ENCODE peak calls at places on chromosomes 3 and 15, in five cellular contexts. One of them, this sample, is unnamed.

GRCh38 chr15:45747426-45747825 is 112.6 kb downstream of the SQOR start:
- DNase-seq in posterior cingulate gyrus: no peak
- DNase-seq in fibroblast of gingiva: no peak
- DNase-seq in kidney tubule cell: peak; percentile 59
- DNase-seq in activated T-cell treated with anti-CD3 and anti-CD28 coated beads for 4 hours: no peak
- DNase-seq in this sample: no peak

GRCh38 chr3:43885908-43886618 is 195.3 kb downstream of the ABHD5 start:
- DNase-seq in fibroblast of gingiva: no peak
- DNase-seq in kidney tubule cell: no peak
- DNase-seq in posterior cingulate gyrus: no peak
- DNase-seq in activated T-cell treated with anti-CD3 and anti-CD28 coated beads for 4 hours: no peak
- DNase-seq in this sample: no peak

GRCh38 chr15:81165565-81165964 is 31.1 kb upstream of the IL16 start:
- DNase-seq in kidney tubule cell: no peak
- DNase-seq in fibroblast of gingiva: no peak
- DNase-seq in activated T-cell treated with anti-CD3 and anti-CD28 coated beads for 4 hours: no peak
- DNase-seq in posterior cingulate gyrus: no peak
- DNase-seq in this sample: no peak

GRCh38 chr3:152564454-152564853 is 270.5 kb upstream of the P2RY1 start:
- DNase-seq in activated T-cell treated with anti-CD3 and anti-CD28 coated beads for 4 hours: no peak
- DNase-seq in kidney tubule cell: no peak
- DNase-seq in fibroblast of gingiva: peak; percentile 61
- DNase-seq in posterior cingulate gyrus: no peak
- DNase-seq in this sample: no peak

GRCh38 chr3:148937477-148937876 is 53.9 kb upstream of the GYG1 start:
- DNase-seq in posterior cingulate gyrus: no peak
- DNase-seq in activated T-cell treated with anti-CD3 and anti-CD28 coated beads for 4 hours: no peak
- DNase-seq in fibroblast of gingiva: peak; percentile 38
- DNase-seq in kidney tubule cell: no peak
- DNase-seq in this sample: no peak

GRCh38 chr3:172848910-172849309 is 98.4 kb downstream of the ECT2 start:
- DNase-seq in kidney tubule cell: peak; percentile 85
- DNase-seq in activated T-cell treated with anti-CD3 and anti-CD28 coated beads for 4 hours: no peak
- DNase-seq in posterior cingulate gyrus: no peak
- DNase-seq in fibroblast of gingiva: peak; percentile 51
- DNase-seq in this sample: no peak

GRCh38 chr15:68550498-68551295 is 28.1 kb upstream of the CORO2B start:
- DNase-seq in posterior cingulate gyrus: peak; percentile 91
- DNase-seq in activated T-cell treated with anti-CD3 and anti-CD28 coated beads for 4 hours: peak; percentile 73
- DNase-seq in kidney tubule cell: peak; percentile 64
- DNase-seq in fibroblast of gingiva: peak; percentile 15
- DNase-seq in this sample: peak; percentile 75

GRCh38 chr3:58434511-58434910 is 879 bp upstream of the PDHB start:
- DNase-seq in posterior cingulate gyrus: no peak
- DNase-seq in fibroblast of gingiva: no peak
- DNase-seq in kidney tubule cell: no peak
- DNase-seq in activated T-cell treated with anti-CD3 and anti-CD28 coated beads for 4 hours: no peak
- DNase-seq in this sample: no peak

GRCh38 chr3:52784931-52785590 is 7.7 kb downstream of the ITIH1 start:
- DNase-seq in posterior cingulate gyrus: no peak
- DNase-seq in activated T-cell treated with anti-CD3 and anti-CD28 coated beads for 4 hours: no peak
- DNase-seq in fibroblast of gingiva: no peak
- DNase-seq in kidney tubule cell: no peak
- DNase-seq in this sample: no peak

GRCh38 chr3:90015688-90016356 is 908.4 kb downstream of the EPHA3 start:
- DNase-seq in kidney tubule cell: peak; percentile 7
- DNase-seq in posterior cingulate gyrus: no peak
- DNase-seq in fibroblast of gingiva: peak; percentile 100
- DNase-seq in activated T-cell treated with anti-CD3 and anti-CD28 coated beads for 4 hours: no peak
- DNase-seq in this sample: peak; percentile 79

GRCh38 chr3:128011140-128011539 is 41.1 kb upstream of the SEC61A1 start:
- DNase-seq in activated T-cell treated with anti-CD3 and anti-CD28 coated beads for 4 hours: no peak
- DNase-seq in posterior cingulate gyrus: peak; percentile 40
- DNase-seq in kidney tubule cell: peak; percentile 78
- DNase-seq in fibroblast of gingiva: no peak
- DNase-seq in this sample: peak; percentile 70

GRCh38 chr3:188956839-188957489 is 214.8 kb upstream of the TPRG1 start:
- DNase-seq in kidney tubule cell: peak; percentile 65
- DNase-seq in activated T-cell treated with anti-CD3 and anti-CD28 coated beads for 4 hours: no peak
- DNase-seq in posterior cingulate gyrus: no peak
- DNase-seq in fibroblast of gingiva: peak; percentile 66
- DNase-seq in this sample: peak; percentile 83

GRCh38 chr3:69410301-69410700 is 24.4 kb upstream of the FRMD4B start:
- DNase-seq in activated T-cell treated with anti-CD3 and anti-CD28 coated beads for 4 hours: peak; percentile 57
- DNase-seq in fibroblast of gingiva: peak; percentile 63
- DNase-seq in posterior cingulate gyrus: peak; percentile 76
- DNase-seq in kidney tubule cell: peak; percentile 69
- DNase-seq in this sample: peak; percentile 63

GRCh38 chr3:67635257-67635656 is 19.2 kb downstream of the SUCLG2 start:
- DNase-seq in activated T-cell treated with anti-CD3 and anti-CD28 coated beads for 4 hours: no peak
- DNase-seq in posterior cingulate gyrus: no peak
- DNase-seq in kidney tubule cell: peak; percentile 64
- DNase-seq in fibroblast of gingiva: peak; percentile 67
- DNase-seq in this sample: peak; percentile 74

GRCh38 chr3:50652709-50653108 is 22.0 kb upstream of the DOCK3 start:
- DNase-seq in fibroblast of gingiva: no peak
- DNase-seq in kidney tubule cell: peak; percentile 59
- DNase-seq in activated T-cell treated with anti-CD3 and anti-CD28 coated beads for 4 hours: peak; percentile 38
- DNase-seq in posterior cingulate gyrus: peak; percentile 44
- DNase-seq in this sample: peak; percentile 76

GRCh38 chr3:158494657-158495056 is 76.3 kb upstream of the MLF1 start:
- DNase-seq in kidney tubule cell: no peak
- DNase-seq in activated T-cell treated with anti-CD3 and anti-CD28 coated beads for 4 hours: no peak
- DNase-seq in posterior cingulate gyrus: no peak
- DNase-seq in fibroblast of gingiva: no peak
- DNase-seq in this sample: no peak

GRCh38 chr3:187722206-187722612 is 19.9 kb upstream of the RTP2 start:
- DNase-seq in fibroblast of gingiva: no peak
- DNase-seq in posterior cingulate gyrus: no peak
- DNase-seq in kidney tubule cell: no peak
- DNase-seq in activated T-cell treated with anti-CD3 and anti-CD28 coated beads for 4 hours: no peak
- DNase-seq in this sample: no peak

GRCh38 chr3:3172627-3173026 is 6.9 kb downstream of the CRBN start:
- DNase-seq in posterior cingulate gyrus: no peak
- DNase-seq in activated T-cell treated with anti-CD3 and anti-CD28 coated beads for 4 hours: no peak
- DNase-seq in kidney tubule cell: no peak
- DNase-seq in fibroblast of gingiva: no peak
- DNase-seq in this sample: no peak

GRCh38 chr3:69012111-69012835 is 1.2 kb downstream of the EOGT start:
- DNase-seq in kidney tubule cell: peak; percentile 9
- DNase-seq in fibroblast of gingiva: peak; percentile 89
- DNase-seq in activated T-cell treated with anti-CD3 and anti-CD28 coated beads for 4 hours: no peak
- DNase-seq in posterior cingulate gyrus: peak; percentile 7
- DNase-seq in this sample: no peak

GRCh38 chr15:99438691-99439523 is 126.9 kb upstream of the MEF2A start:
- DNase-seq in fibroblast of gingiva: no peak
- DNase-seq in activated T-cell treated with anti-CD3 and anti-CD28 coated beads for 4 hours: peak; percentile 24
- DNase-seq in posterior cingulate gyrus: no peak
- DNase-seq in kidney tubule cell: no peak
- DNase-seq in this sample: no peak

GRCh38 chr3:16801223-16801622 is 83.5 kb upstream of the PLCL2 start:
- DNase-seq in kidney tubule cell: no peak
- DNase-seq in fibroblast of gingiva: no peak
- DNase-seq in activated T-cell treated with anti-CD3 and anti-CD28 coated beads for 4 hours: no peak
- DNase-seq in posterior cingulate gyrus: no peak
- DNase-seq in this sample: no peak

GRCh38 chr3:101574388-101575156 is 592 bp downstream of the PCNP start:
- DNase-seq in fibroblast of gingiva: peak; percentile 69
- DNase-seq in posterior cingulate gyrus: peak; percentile 26
- DNase-seq in kidney tubule cell: peak; percentile 63
- DNase-seq in activated T-cell treated with anti-CD3 and anti-CD28 coated beads for 4 hours: no peak
- DNase-seq in this sample: peak; percentile 73

GRCh38 chr15:95958417-95958816 is 372.1 kb upstream of the NR2F2 start:
- DNase-seq in fibroblast of gingiva: no peak
- DNase-seq in posterior cingulate gyrus: no peak
- DNase-seq in activated T-cell treated with anti-CD3 and anti-CD28 coated beads for 4 hours: no peak
- DNase-seq in kidney tubule cell: no peak
- DNase-seq in this sample: no peak

GRCh38 chr3:94694001-94694400 is 631.1 kb downstream of the NSUN3 start:
- DNase-seq in activated T-cell treated with anti-CD3 and anti-CD28 coated beads for 4 hours: no peak
- DNase-seq in posterior cingulate gyrus: no peak
- DNase-seq in kidney tubule cell: no peak
- DNase-seq in fibroblast of gingiva: no peak
- DNase-seq in this sample: no peak

GRCh38 chr3:168812234-168812633 is 716.5 kb upstream of the GOLIM4 start:
- DNase-seq in posterior cingulate gyrus: no peak
- DNase-seq in activated T-cell treated with anti-CD3 and anti-CD28 coated beads for 4 hours: no peak
- DNase-seq in fibroblast of gingiva: no peak
- DNase-seq in kidney tubule cell: no peak
- DNase-seq in this sample: no peak

GRCh38 chr3:171815977-171816595 is 5.8 kb upstream of the PLD1 start:
- DNase-seq in activated T-cell treated with anti-CD3 and anti-CD28 coated beads for 4 hours: no peak
- DNase-seq in fibroblast of gingiva: no peak
- DNase-seq in posterior cingulate gyrus: no peak
- DNase-seq in kidney tubule cell: no peak
- DNase-seq in this sample: no peak

GRCh38 chr3:242986-243706 is 46.6 kb downstream of the CHL1 start:
- DNase-seq in activated T-cell treated with anti-CD3 and anti-CD28 coated beads for 4 hours: no peak
- DNase-seq in posterior cingulate gyrus: no peak
- DNase-seq in fibroblast of gingiva: peak; percentile 91
- DNase-seq in kidney tubule cell: peak; percentile 97
- DNase-seq in this sample: peak; percentile 31

GRCh38 chr3:196966526-196967401 is 1.9 kb downstream of the PIGZ start:
- DNase-seq in fibroblast of gingiva: no peak
- DNase-seq in posterior cingulate gyrus: no peak
- DNase-seq in kidney tubule cell: no peak
- DNase-seq in activated T-cell treated with anti-CD3 and anti-CD28 coated beads for 4 hours: no peak
- DNase-seq in this sample: no peak

GRCh38 chr3:23497156-23497555 is 294.0 kb downstream of the UBE2E2 start:
- DNase-seq in activated T-cell treated with anti-CD3 and anti-CD28 coated beads for 4 hours: no peak
- DNase-seq in fibroblast of gingiva: no peak
- DNase-seq in posterior cingulate gyrus: no peak
- DNase-seq in kidney tubule cell: no peak
- DNase-seq in this sample: no peak

GRCh38 chr15:88470625-88471372 is 3.3 kb downstream of the MRPS11 start:
- DNase-seq in fibroblast of gingiva: no peak
- DNase-seq in posterior cingulate gyrus: no peak
- DNase-seq in activated T-cell treated with anti-CD3 and anti-CD28 coated beads for 4 hours: no peak
- DNase-seq in kidney tubule cell: no peak
- DNase-seq in this sample: no peak

GRCh38 chr3:144556392-144556791 is 584.8 kb downstream of the DIPK2A start:
- DNase-seq in fibroblast of gingiva: no peak
- DNase-seq in kidney tubule cell: no peak
- DNase-seq in activated T-cell treated with anti-CD3 and anti-CD28 coated beads for 4 hours: no peak
- DNase-seq in posterior cingulate gyrus: no peak
- DNase-seq in this sample: peak; percentile 3

GRCh38 chr3:156341324-156341723 is 213.6 kb downstream of the SSR3 start:
- DNase-seq in kidney tubule cell: no peak
- DNase-seq in posterior cingulate gyrus: no peak
- DNase-seq in fibroblast of gingiva: no peak
- DNase-seq in activated T-cell treated with anti-CD3 and anti-CD28 coated beads for 4 hours: no peak
- DNase-seq in this sample: no peak

GRCh38 chr3:14298991-14299555 is 103.3 kb upstream of the SLC6A6 start:
- DNase-seq in kidney tubule cell: no peak
- DNase-seq in posterior cingulate gyrus: no peak
- DNase-seq in fibroblast of gingiva: no peak
- DNase-seq in activated T-cell treated with anti-CD3 and anti-CD28 coated beads for 4 hours: no peak
- DNase-seq in this sample: no peak